ENCODE peak calls at places on chromosomes 11 and 22, in nine cellular contexts. N is mammary epithelial cell, J is fibroblast of lung, Y is aorta, K is astrocyte of the cerebellum, A is right lobe of liver, E is transverse colon, T is A549, L is cardiac fibroblast. I is an unnamed sample.

GRCh38 chr11:70643642-70644041 is 245.3 kb downstream of the CTTN start:
- DNase-seq in N (no peak), J (no peak), Y (no peak), K (no peak), A (no peak), E (no peak), T (no peak), L (no peak), I (no peak)

GRCh38 chr22:29078036-29078868 is 5.4 kb downstream of the KREMEN1 start:
- DNase-seq in N (no peak), J (no peak), Y (no peak), K (no peak), A (peak), E (no peak), T (no peak), L (no peak), I (no peak)

GRCh38 chr11:112051768-112052167 is 22.0 kb downstream of the PIH1D2 start:
- DNase-seq in N (no peak), J (no peak), Y (no peak), K (no peak), A (no peak), E (no peak), T (no peak), L (no peak), I (no peak)

GRCh38 chr11:94751806-94752205 is 16.4 kb upstream of the AMOTL1 start:
- DNase-seq in N (no peak), J (no peak), Y (no peak), K (no peak), A (no peak), E (no peak), T (no peak), L (no peak), I (no peak)

GRCh38 chr11:120637131-120637530 is 125.6 kb downstream of the GRIK4 start:
- DNase-seq in N (no peak), J (no peak), Y (no peak), K (no peak), A (no peak), E (no peak), T (no peak), L (no peak), I (no peak)

GRCh38 chr11:35525501-35526175 is at the start of gene PAMR1:
- DNase-seq in N (peak), J (peak), Y (peak), K (no peak), A (peak), E (peak), T (no peak), L (peak), I (no peak)

GRCh38 chr11:108538022-108538424 is 39.8 kb upstream of the POGLUT3 start:
- DNase-seq in N (no peak), J (no peak), Y (no peak), K (no peak), A (no peak), E (peak), T (no peak), L (no peak), I (no peak)

GRCh38 chr11:126419801-126420729 is 64.6 kb downstream of the ST3GAL4 start:
- DNase-seq in N (no peak), J (peak), Y (no peak), K (no peak), A (no peak), E (no peak), T (no peak), L (peak), I (no peak)

GRCh38 chr11:126891556-126892217 is 108.9 kb downstream of the KIRREL3 start:
- DNase-seq in N (no peak), J (no peak), Y (no peak), K (no peak), A (no peak), E (no peak), T (no peak), L (no peak), I (no peak)

GRCh38 chr11:65446446-65447277 is 24.1 kb downstream of the NEAT1 start:
- DNase-seq in N (peak), J (peak), Y (peak), K (no peak), A (peak), E (no peak), T (no peak), L (peak), I (no peak)

GRCh38 chr22:32480238-32480637 is 5.6 kb downstream of the FBXO7 start:
- DNase-seq in N (no peak), J (no peak), Y (no peak), K (no peak), A (no peak), E (no peak), T (no peak), L (no peak), I (no peak)

GRCh38 chr11:125036933-125037332 is 26.2 kb upstream of the SLC37A2 start:
- DNase-seq in N (peak), J (peak), Y (no peak), K (peak), A (no peak), E (no peak), T (no peak), L (peak), I (peak)

GRCh38 chr22:36940676-36941075 is 27.2 kb downstream of the CSF2RB start:
- DNase-seq in N (no peak), J (no peak), Y (no peak), K (no peak), A (peak), E (peak), T (no peak), L (no peak), I (no peak)

GRCh38 chr11:43933608-43934358 is 8.7 kb upstream of the C11orf96 start:
- DNase-seq in N (no peak), J (peak), Y (no peak), K (no peak), A (no peak), E (no peak), T (no peak), L (peak), I (no peak)

GRCh38 chr11:78583889-78584288 is 9.2 kb upstream of the NARS2 start:
- DNase-seq in N (no peak), J (no peak), Y (no peak), K (no peak), A (no peak), E (no peak), T (no peak), L (no peak), I (no peak)

GRCh38 chr11:17386331-17387084 is 2.0 kb downstream of the KCNJ11 start:
- DNase-seq in N (no peak), J (peak), Y (no peak), K (no peak), A (peak), E (peak), T (peak), L (peak), I (no peak)

GRCh38 chr11:70504246-70505020 is 106.1 kb downstream of the CTTN start:
- DNase-seq in N (no peak), J (no peak), Y (peak), K (no peak), A (no peak), E (no peak), T (no peak), L (no peak), I (no peak)

GRCh38 chr22:43479962-43480361 is 68.1 kb downstream of the MPPED1 start:
- DNase-seq in N (no peak), J (no peak), Y (no peak), K (no peak), A (no peak), E (no peak), T (no peak), L (no peak), I (no peak)

GRCh38 chr11:115659061-115659963 is 155.1 kb upstream of the CADM1 start:
- DNase-seq in N (peak), J (peak), Y (peak), K (no peak), A (no peak), E (no peak), T (no peak), L (no peak), I (no peak)

GRCh38 chr11:3158821-3159220 is 6.3 kb downstream of the OSBPL5 start:
- DNase-seq in N (no peak), J (no peak), Y (peak), K (no peak), A (no peak), E (no peak), T (no peak), L (no peak), I (no peak)

GRCh38 chr22:40463017-40463631 is 92.7 kb downstream of the SGSM3 start:
- DNase-seq in N (no peak), J (no peak), Y (no peak), K (no peak), A (no peak), E (peak), T (no peak), L (no peak), I (no peak)

GRCh38 chr22:49847751-49848689 is 5.6 kb upstream of the ZBED4 start:
- DNase-seq in N (no peak), J (no peak), Y (peak), K (no peak), A (no peak), E (peak), T (no peak), L (no peak), I (no peak)
- H3K4me3 ChIP-seq in N (peak), J (no peak), Y (no peak), K (peak), A (peak), E (peak), T (peak), L (peak), I (peak)

GRCh38 chr11:32426819-32427615 is 8.3 kb downstream of the WT1 start:
- DNase-seq in N (no peak), J (no peak), Y (no peak), K (no peak), A (no peak), E (no peak), T (no peak), L (no peak), I (no peak)
- H3K4me3 ChIP-seq in N (no peak), J (no peak), Y (no peak), K (no peak), A (no peak), E (no peak), T (no peak), L (no peak), I (no peak)

DNA sequence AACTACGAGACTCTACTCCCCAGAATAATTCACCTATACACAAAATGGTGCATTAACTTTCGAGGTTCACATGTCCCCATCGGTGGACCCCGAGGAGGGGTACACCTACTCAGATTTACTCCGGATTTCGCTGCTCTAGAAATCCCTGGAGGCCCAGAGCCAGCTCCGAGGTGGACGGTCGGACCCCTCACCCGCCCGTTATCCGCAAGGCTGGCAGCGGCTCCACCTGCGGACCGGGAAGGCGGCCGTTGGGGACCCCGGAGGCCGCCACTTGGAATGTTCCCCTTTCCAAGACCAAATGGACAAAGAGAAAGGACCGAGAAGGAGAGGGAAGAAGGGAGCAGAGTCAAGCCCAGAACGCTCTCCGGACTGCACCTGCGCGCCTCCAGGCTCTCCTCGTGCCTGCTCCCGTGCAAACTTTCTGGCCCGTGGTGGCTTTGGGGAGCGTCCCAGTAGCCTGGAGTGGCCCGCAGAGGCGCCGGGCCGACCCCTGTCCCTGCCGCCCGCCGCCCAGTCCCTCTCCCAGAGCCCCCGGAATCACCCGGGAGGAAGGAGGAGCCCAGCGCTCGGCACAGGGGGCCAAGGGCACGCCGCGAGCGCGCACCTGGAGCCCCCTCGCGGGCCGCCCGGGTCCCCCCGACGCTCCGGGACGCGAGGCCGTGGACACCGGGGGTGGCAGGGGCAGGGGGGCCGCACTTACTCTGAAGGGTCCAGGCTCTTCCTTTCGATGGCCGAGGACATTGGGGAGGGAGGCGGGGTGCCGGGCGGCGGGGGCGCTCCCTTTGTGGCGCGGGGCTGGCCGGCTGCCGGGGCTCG is 23.0 kb downstream of the LMO2 start:
- DNase-seq in N (no peak), J (no peak), Y (no peak), K (no peak), A (no peak), E (no peak), T (no peak), L (no peak), I (no peak)
- H3K4me3 ChIP-seq in N (peak), J (no peak), Y (peak), K (peak), A (peak), E (peak), T (peak), L (peak), I (peak)

DNA sequence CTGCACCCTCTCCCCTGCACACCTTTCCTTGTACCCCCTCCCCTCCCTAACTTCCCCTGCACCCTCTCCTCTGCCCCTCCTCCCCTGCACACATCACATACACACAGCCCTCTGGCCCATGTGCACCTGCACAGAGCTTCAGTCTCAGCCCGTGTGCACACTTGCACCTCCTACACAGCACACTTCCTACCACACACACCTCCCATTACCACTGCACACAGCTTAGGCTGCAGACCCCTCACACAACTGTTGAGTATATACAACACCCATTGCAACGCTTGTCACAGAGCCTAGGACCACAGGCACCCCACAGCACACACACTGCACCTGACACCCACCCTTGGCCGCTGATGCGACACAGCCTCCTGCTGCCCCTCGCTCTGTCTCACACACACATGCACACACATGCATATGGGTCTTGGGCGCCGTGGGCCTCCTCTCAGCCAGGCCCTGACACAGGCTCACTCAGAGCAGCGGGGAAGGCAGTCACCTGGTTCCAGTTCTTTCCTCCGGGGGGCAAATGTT is 404 bp downstream of the SIGIRR start:
- DNase-seq in N (no peak), J (no peak), Y (peak), K (no peak), A (no peak), E (no peak), T (no peak), L (no peak), I (no peak)
- H3K4me3 ChIP-seq in N (no peak), J (peak), Y (no peak), K (no peak), A (peak), E (peak), T (no peak), L (no peak), I (peak)

GRCh38 chr11:113951487-113951886 is 23.4 kb upstream of the HTR3A start:
- DNase-seq in N (no peak), J (no peak), Y (no peak), K (no peak), A (no peak), E (no peak), T (no peak), L (no peak), I (no peak)

GRCh38 chr11:113952070-113952469 is 22.8 kb upstream of the HTR3A start:
- DNase-seq in N (no peak), J (no peak), Y (no peak), K (no peak), A (no peak), E (no peak), T (no peak), L (no peak), I (no peak)

GRCh38 chr11:113952588-113952987 is 22.3 kb upstream of the HTR3A start:
- DNase-seq in N (no peak), J (no peak), Y (no peak), K (no peak), A (no peak), E (peak), T (no peak), L (no peak), I (no peak)

GRCh38 chr11:113949891-113950290 is 25.0 kb upstream of the HTR3A start:
- DNase-seq in N (no peak), J (no peak), Y (no peak), K (no peak), A (no peak), E (no peak), T (no peak), L (no peak), I (no peak)

GRCh38 chr11:113947989-113948388 is 26.9 kb upstream of the HTR3A start:
- DNase-seq in N (no peak), J (no peak), Y (no peak), K (no peak), A (no peak), E (no peak), T (no peak), L (no peak), I (no peak)
- H3K4me3 ChIP-seq in N (no peak), J (no peak), Y (no peak), K (no peak), A (no peak), E (no peak), T (no peak), L (no peak), I (no peak)

GRCh38 chr11:31806944-31807790 is 4.0 kb downstream of the PAX6 start:
- DNase-seq in N (no peak), J (no peak), Y (no peak), K (no peak), A (no peak), E (no peak), T (no peak), L (no peak), I (no peak)

GRCh38 chr11:31808268-31808667 is 2.9 kb downstream of the PAX6 start:
- DNase-seq in N (no peak), J (no peak), Y (no peak), K (no peak), A (no peak), E (no peak), T (no peak), L (no peak), I (no peak)

GRCh38 chr11:31808721-31809542 is 2.2 kb downstream of the PAX6 start:
- DNase-seq in N (no peak), J (no peak), Y (no peak), K (no peak), A (no peak), E (no peak), T (no peak), L (no peak), I (no peak)

GRCh38 chr11:31806186-31806943 is 4.8 kb downstream of the PAX6 start:
- DNase-seq in N (no peak), J (no peak), Y (no peak), K (no peak), A (no peak), E (no peak), T (no peak), L (no peak), I (no peak)

DNA sequence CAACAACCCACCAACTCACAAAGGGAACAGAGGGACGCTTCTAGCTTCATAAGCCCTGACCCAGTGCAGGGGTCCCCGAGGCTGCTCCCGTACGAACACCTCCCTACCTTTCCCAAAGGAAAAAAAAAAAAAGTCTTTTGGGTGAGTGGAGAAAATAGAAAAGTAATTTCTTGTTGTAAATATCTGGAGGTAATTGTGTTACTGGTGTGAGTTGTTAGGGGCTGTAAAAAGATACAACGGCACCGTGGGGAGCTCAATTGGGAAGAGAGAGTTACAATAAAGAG is 3.4 kb downstream of the PAX6 start:
- DNase-seq in N (no peak), J (no peak), Y (no peak), K (no peak), A (no peak), E (no peak), T (no peak), L (no peak), I (no peak)
- H3K4me3 ChIP-seq in N (no peak), J (no peak), Y (no peak), K (peak), A (no peak), E (no peak), T (no peak), L (no peak), I (peak)

GRCh38 chr11:83072689-83073242 is 1.1 kb upstream of the RAB30 start:
- DNase-seq in N (no peak), J (no peak), Y (no peak), K (no peak), A (no peak), E (no peak), T (no peak), L (no peak), I (no peak)

GRCh38 chr11:83071641-83072591 is at the start of gene RAB30:
- DNase-seq in N (peak), J (peak), Y (peak), K (peak), A (peak), E (peak), T (peak), L (peak), I (peak)

GRCh38 chr11:83070878-83071640 is 638 bp downstream of the RAB30 start:
- DNase-seq in N (no peak), J (peak), Y (peak), K (no peak), A (peak), E (peak), T (peak), L (peak), I (no peak)

GRCh38 chr11:83073884-83074283 is 2.2 kb upstream of the RAB30 start:
- DNase-seq in N (no peak), J (no peak), Y (no peak), K (no peak), A (no peak), E (no peak), T (no peak), L (no peak), I (no peak)

DNA sequence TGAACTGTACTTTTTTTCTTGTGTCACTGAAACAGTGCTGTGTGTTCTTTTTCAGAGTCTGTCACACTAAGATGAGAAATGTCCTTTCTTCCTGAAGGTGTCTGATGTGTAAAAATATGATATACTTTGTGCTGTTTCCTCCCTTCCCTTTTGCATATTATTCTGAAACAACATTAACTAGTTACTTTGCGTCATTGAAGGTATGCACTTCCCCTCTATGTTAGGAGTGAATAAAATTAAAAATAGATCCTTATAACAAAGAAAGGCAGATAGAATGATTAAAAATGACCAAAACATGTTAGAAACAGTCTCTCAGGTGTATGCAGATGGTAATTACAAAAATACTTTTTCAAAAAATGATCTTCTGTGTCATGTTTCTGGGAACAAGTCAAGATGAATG is 1.6 kb upstream of the RAB30 start:
- DNase-seq in N (no peak), J (no peak), Y (no peak), K (no peak), A (no peak), E (no peak), T (no peak), L (no peak), I (no peak)
- H3K4me3 ChIP-seq in N (peak), J (peak), Y (no peak), K (peak), A (peak), E (no peak), T (peak), L (no peak), I (peak)

DNA sequence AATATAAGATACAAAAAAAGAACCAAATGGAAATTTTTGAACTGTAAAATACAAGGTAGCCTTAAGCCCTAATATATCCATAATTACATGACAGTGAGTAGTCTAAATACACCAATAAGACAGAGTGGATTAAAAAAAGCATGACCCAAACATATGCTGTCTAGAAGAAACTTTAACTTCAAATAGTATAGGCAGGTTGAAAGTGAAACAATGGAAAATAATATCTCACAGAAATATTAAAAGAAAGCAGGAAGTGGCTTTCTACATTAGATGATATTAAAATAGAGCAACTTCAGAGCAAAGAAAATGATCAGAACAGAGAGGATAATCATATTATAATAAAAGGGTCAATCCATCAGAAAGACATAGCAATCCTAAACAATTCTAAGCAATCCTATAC is 21.8 kb downstream of the DCUN1D5 start:
- DNase-seq in N (no peak), J (no peak), Y (no peak), K (no peak), A (no peak), E (no peak), T (no peak), L (no peak), I (no peak)
- H3K4me3 ChIP-seq in N (no peak), J (no peak), Y (no peak), K (no peak), A (no peak), E (no peak), T (no peak), L (no peak), I (no peak)